ENCODE peak calls at places on chromosomes 7 and 10, in five cellular contexts. I, M, T, R and N are unnamed samples.

GRCh38 chr7:30327813-30328212 is 43.4 kb downstream of the ZNRF2 start:
- DNase-seq in R (peak), M (peak), I (peak), T (no peak), N (peak)

GRCh38 chr7:137890449-137890916 is 43.7 kb upstream of the DGKI start:
- DNase-seq in I (no peak), M (peak), T (no peak), R (peak), N (no peak)

GRCh38 chr7:98754041-98754479 is 115.8 kb downstream of the TMEM130 start:
- DNase-seq in T (no peak), I (no peak), R (peak), M (peak), N (peak)

GRCh38 chr7:96120856-96121255 is 201.0 kb downstream of the SLC25A13 start:
- DNase-seq in I (peak), T (no peak), M (no peak), R (peak), N (no peak)

GRCh38 chr10:103759100-103759781 is 96.1 kb downstream of the SH3PXD2A start:
- DNase-seq in T (peak), R (peak), I (peak), M (peak), N (peak)

GRCh38 chr7:140972876-140973829 is 41.6 kb downstream of the MRPS33 start:
- DNase-seq in T (no peak), I (peak), R (no peak), M (no peak), N (no peak)

GRCh38 chr7:44311561-44312495 is 13.6 kb downstream of the CAMK2B start:
- DNase-seq in T (no peak), M (no peak), R (no peak), I (no peak), N (no peak)

GRCh38 chr10:103765981-103766380 is 89.4 kb downstream of the SH3PXD2A start:
- DNase-seq in M (peak), T (no peak), R (no peak), I (no peak), N (peak)

GRCh38 chr7:36159618-36160017 is 6.6 kb downstream of the EEPD1 start:
- DNase-seq in R (no peak), T (no peak), I (no peak), M (no peak), N (no peak)

GRCh38 chr7:90433221-90433620 is 30.0 kb downstream of the CLDN12 start:
- DNase-seq in I (no peak), T (no peak), M (no peak), R (no peak), N (no peak)

GRCh38 chr10:4532976-4533375 is 293.0 kb upstream of the AKR1E2 start:
- DNase-seq in I (peak), M (no peak), T (no peak), R (peak), N (no peak)

GRCh38 chr7:108293190-108293612 is 163.0 kb downstream of the NRCAM start:
- DNase-seq in I (no peak), M (no peak), T (no peak), R (peak), N (peak)

GRCh38 chr10:19290770-19291169 is 242.2 kb downstream of the MALRD1 start:
- DNase-seq in R (no peak), M (no peak), I (no peak), T (no peak), N (no peak)

GRCh38 chr7:112505495-112505894 is 24.7 kb downstream of the LSMEM1 start:
- DNase-seq in M (no peak), T (no peak), I (no peak), R (no peak), N (no peak)

GRCh38 chr7:44280993-44281721 is 44.2 kb downstream of the CAMK2B start:
- DNase-seq in M (peak), T (peak), I (no peak), R (no peak), N (no peak)

GRCh38 chr10:95655571-95656290 is 780 bp downstream of the ALDH18A1 start:
- DNase-seq in T (no peak), M (peak), I (peak), R (peak), N (peak)

GRCh38 chr7:22860784-22861482 is 38.3 kb upstream of the TOMM7 start:
- DNase-seq in I (no peak), T (no peak), M (peak), R (peak), N (no peak)

GRCh38 chr7:135466442-135467206 is 43.3 kb downstream of the CNOT4 start:
- DNase-seq in M (no peak), I (no peak), R (no peak), T (no peak), N (no peak)

GRCh38 chr7:43508434-43508833 is 74.5 kb upstream of the STK17A start:
- DNase-seq in T (no peak), I (no peak), M (no peak), R (no peak), N (no peak)

GRCh38 chr10:77301305-77301730 is 336.3 kb downstream of the KCNMA1 start:
- DNase-seq in R (peak), I (peak), T (no peak), M (peak), N (peak)

GRCh38 chr7:44313621-44314031 is 11.8 kb downstream of the CAMK2B start:
- DNase-seq in T (no peak), R (no peak), I (no peak), M (no peak), N (no peak)

GRCh38 chr7:128841961-128842673 is 11.9 kb downstream of the FLNC start:
- DNase-seq in M (peak), T (no peak), I (peak), R (peak), N (peak)

GRCh38 chr10:72691470-72692056 is 380 bp upstream of the MCU start:
- DNase-seq in T (no peak), I (no peak), R (no peak), M (peak), N (no peak)

GRCh38 chr7:29194594-29195417 is at the start of gene CHN2:
- DNase-seq in M (peak), I (peak), T (peak), R (no peak), N (peak)

GRCh38 chr7:132930881-132931280 is 151.0 kb downstream of the CHCHD3 start:
- DNase-seq in I (peak), R (peak), T (no peak), M (peak), N (no peak)

GRCh38 chr7:125059861-125060456 is 130.3 kb upstream of the POT1 start:
- DNase-seq in T (no peak), I (peak), M (no peak), R (peak), N (no peak)

GRCh38 chr7:140176271-140176701 is 497 bp downstream of the KDM7A start:
- DNase-seq in T (no peak), R (no peak), M (no peak), I (peak), N (peak)

GRCh38 chr10:89242340-89242680 is 9.3 kb downstream of the LIPA start:
- DNase-seq in T (no peak), I (no peak), R (no peak), M (no peak), N (no peak)

GRCh38 chr7:47587389-47587788 is 5.5 kb upstream of the TNS3 start:
- DNase-seq in R (no peak), M (peak), T (no peak), I (no peak), N (no peak)

GRCh38 chr10:48608926-48609325 is 4.1 kb upstream of the ARHGAP22 start:
- DNase-seq in T (no peak), I (no peak), R (no peak), M (peak), N (no peak)